ENCODE peak calls at places on chromosomes 6 and 20, in nine cellular contexts. B is cardiac fibroblast; T is T-helper 9 cell; I is left lung; W is GOT3; L is activated CD4-positive, alpha-beta T cell treated with anti-CD3 and anti-CD28 coated beads for 24 hours; O is pulmonary artery endothelial cell; Z is endodermal cell; E is left colon. P is an unnamed sample.

GRCh38 chr6:161010418-161010817 is 18.8 kb downstream of the MAP3K4 start:
- DNase-seq in L (no peak), O (no peak), W (no peak), T (no peak), I (no peak), B (peak), Z (no peak), E (no peak), P (no peak)

GRCh38 chr6:132304891-132305305 is 96.4 kb downstream of the MOXD1 start:
- DNase-seq in L (no peak), B (peak), T (no peak), O (no peak), Z (no peak), E (peak), W (no peak), I (no peak), P (no peak)

GRCh38 chr6:161578478-161578877 is 304.6 kb upstream of the AGPAT4 start:
- DNase-seq in B (no peak), Z (no peak), I (no peak), L (no peak), O (no peak), T (no peak), W (no peak), E (no peak), P (no peak)

GRCh38 chr6:157905590-157906337 is 75.9 kb upstream of the SYNJ2 start:
- DNase-seq in Z (peak), O (no peak), W (no peak), L (no peak), T (no peak), B (no peak), I (no peak), E (no peak), P (no peak)

GRCh38 chr6:36131517-36132220 is 1.4 kb downstream of the MAPK13 start:
- DNase-seq in L (peak), W (no peak), E (peak), T (no peak), B (peak), I (no peak), O (peak), Z (no peak), P (peak)

GRCh38 chr6:119575721-119576120 is 226.2 kb upstream of the MAN1A1 start:
- DNase-seq in Z (no peak), E (no peak), L (no peak), T (no peak), B (peak), O (no peak), W (no peak), I (no peak), P (no peak)

GRCh38 chr6:5998741-5999687 is 7.7 kb downstream of the NRN1 start:
- DNase-seq in Z (peak), E (peak), O (no peak), L (no peak), I (no peak), T (no peak), B (no peak), W (no peak), P (no peak)

GRCh38 chr6:146331008-146331407 is 212.6 kb upstream of the RAB32 start:
- DNase-seq in O (no peak), I (no peak), T (no peak), L (no peak), B (no peak), Z (no peak), E (no peak), W (no peak), P (no peak)

GRCh38 chr6:25503686-25504085 is 148.3 kb upstream of the SCGN start:
- DNase-seq in W (no peak), T (no peak), B (no peak), L (no peak), O (no peak), I (no peak), E (no peak), Z (no peak), P (no peak)

GRCh38 chr6:150142657-150143501 is at the start of gene PPP1R14C:
- DNase-seq in L (no peak), Z (peak), O (no peak), B (peak), E (peak), T (no peak), I (peak), W (no peak), P (no peak)

GRCh38 chr20:9454781-9455180 is 59.6 kb upstream of the LAMP5 start:
- DNase-seq in I (no peak), Z (no peak), B (no peak), E (no peak), O (no peak), W (no peak), L (no peak), T (no peak), P (no peak)

GRCh38 chr20:3667434-3668037 is 4.3 kb upstream of the GFRA4 start:
- DNase-seq in O (no peak), E (no peak), L (no peak), Z (no peak), I (no peak), T (no peak), B (no peak), W (no peak), P (no peak)

GRCh38 chr6:41895300-41896233 is at the start of gene USP49:
- DNase-seq in L (peak), B (peak), O (peak), W (peak), T (peak), I (peak), E (peak), Z (peak), P (peak)

GRCh38 chr6:150806790-150807189 is 58.7 kb upstream of the MTHFD1L start:
- DNase-seq in E (no peak), T (no peak), L (no peak), B (no peak), I (no peak), W (no peak), O (no peak), Z (no peak), P (no peak)

GRCh38 chr6:131281471-131282270 is 146.4 kb downstream of the AKAP7 start:
- DNase-seq in T (peak), I (peak), W (no peak), O (peak), E (peak), B (peak), L (peak), Z (peak), P (peak)

GRCh38 chr6:35794536-35795452 is 2.3 kb downstream of the CLPS start:
- DNase-seq in Z (no peak), T (no peak), E (no peak), B (no peak), O (no peak), L (no peak), W (no peak), I (no peak), P (no peak)

GRCh38 chr6:9659848-9660247 is 755.0 kb downstream of the TFAP2A start:
- DNase-seq in E (no peak), T (no peak), O (no peak), I (no peak), W (no peak), Z (no peak), B (no peak), L (no peak), P (no peak)

GRCh38 chr6:142913511-142914047 is 31.4 kb downstream of the HIVEP2 start:
- DNase-seq in T (peak), L (peak), W (no peak), Z (no peak), E (peak), B (no peak), O (no peak), I (no peak), P (no peak)

GRCh38 chr6:141607956-141608355 is 524.8 kb upstream of the GJE1 start:
- DNase-seq in T (no peak), O (no peak), W (no peak), L (no peak), E (no peak), B (no peak), I (no peak), Z (no peak), P (no peak)

GRCh38 chr20:34949120-34949519 is 6.5 kb downstream of the GSS start:
- DNase-seq in O (no peak), B (no peak), Z (no peak), L (no peak), I (no peak), E (peak), T (no peak), W (no peak), P (no peak)

GRCh38 chr6:87722831-87723726 is 21.0 kb upstream of the AKIRIN2 start:
- DNase-seq in B (peak), T (no peak), Z (peak), E (no peak), W (peak), O (no peak), I (peak), L (no peak), P (no peak)

GRCh38 chr20:9483131-9483530 is 31.3 kb upstream of the LAMP5 start:
- DNase-seq in W (no peak), T (no peak), Z (no peak), B (no peak), L (no peak), O (no peak), I (no peak), E (no peak), P (no peak)

GRCh38 chr6:136466789-136467585 is 83.2 kb downstream of the MAP7 start:
- DNase-seq in B (no peak), Z (no peak), O (no peak), L (no peak), W (no peak), T (no peak), I (no peak), E (no peak), P (no peak)

GRCh38 chr20:31494131-31494530 is 19.0 kb downstream of the REM1 start:
- DNase-seq in L (no peak), E (no peak), W (no peak), B (peak), Z (peak), O (no peak), I (no peak), T (no peak), P (no peak)

GRCh38 chr6:148868314-148868713 is 121.5 kb downstream of the UST start:
- DNase-seq in Z (no peak), L (no peak), B (peak), W (no peak), I (no peak), O (no peak), E (no peak), T (no peak), P (no peak)

GRCh38 chr6:88376759-88377387 is 210.7 kb upstream of the CNR1 start:
- DNase-seq in O (peak), L (no peak), W (no peak), T (no peak), I (no peak), B (peak), Z (no peak), E (no peak), P (no peak)

GRCh38 chr6:47759364-47759763 is 22.5 kb upstream of the OPN5 start:
- DNase-seq in W (no peak), E (no peak), B (no peak), I (no peak), Z (no peak), O (no peak), L (no peak), T (no peak), P (no peak)

GRCh38 chr6:43933111-43933885 is 163.3 kb downstream of the VEGFA start:
- DNase-seq in E (no peak), B (no peak), W (no peak), T (no peak), Z (peak), I (peak), L (no peak), O (no peak), P (no peak)